ENCODE peak calls at places on chromosomes 4 and X, in nine cellular contexts. One of them, this sample, is unnamed.
A peak's percentile ranks its signal among the peaks of the same experiment; 100 is the strongest.

GRCh38 chrX:20412871-20413486 is 146.3 kb upstream of the RPS6KA3 start:
- DNase-seq in PC-9: no peak
- DNase-seq in tibial artery: no peak
- DNase-seq in endothelial cell: no peak
- DNase-seq in GM10248: peak; percentile 21
- DNase-seq in upper lobe of right lung: no peak
- DNase-seq in HL-60: no peak
- DNase-seq in cardiac muscle cell: no peak
- DNase-seq in cardiac fibroblast: no peak
- DNase-seq in this sample: no peak

GRCh38 chr4:71833175-71833900 is 49.5 kb upstream of the GC start:
- DNase-seq in PC-9: no peak
- DNase-seq in tibial artery: no peak
- DNase-seq in endothelial cell: no peak
- DNase-seq in GM10248: no peak
- DNase-seq in upper lobe of right lung: peak; percentile 69
- DNase-seq in HL-60: no peak
- DNase-seq in cardiac muscle cell: no peak
- DNase-seq in cardiac fibroblast: no peak
- DNase-seq in this sample: no peak

GRCh38 chr4:10130190-10130888 is 13.7 kb upstream of the WDR1 start:
- DNase-seq in PC-9: no peak
- DNase-seq in tibial artery: no peak
- DNase-seq in endothelial cell: no peak
- DNase-seq in GM10248: no peak
- DNase-seq in upper lobe of right lung: no peak
- DNase-seq in HL-60: no peak
- DNase-seq in cardiac muscle cell: no peak
- DNase-seq in cardiac fibroblast: no peak
- DNase-seq in this sample: no peak

GRCh38 chr4:137124278-137124932 is 407.9 kb downstream of the PCDH18 start:
- DNase-seq in PC-9: peak; percentile 36
- DNase-seq in tibial artery: no peak
- DNase-seq in endothelial cell: no peak
- DNase-seq in GM10248: peak; percentile 8
- DNase-seq in upper lobe of right lung: no peak
- DNase-seq in HL-60: no peak
- DNase-seq in cardiac muscle cell: peak; percentile 82
- DNase-seq in cardiac fibroblast: peak; percentile 82
- DNase-seq in this sample: no peak

GRCh38 chr4:111806331-111806730 is 338.9 kb upstream of the FAM241A start:
- DNase-seq in PC-9: no peak
- DNase-seq in tibial artery: no peak
- DNase-seq in endothelial cell: peak; percentile 58
- DNase-seq in GM10248: no peak
- DNase-seq in upper lobe of right lung: no peak
- DNase-seq in HL-60: no peak
- DNase-seq in cardiac muscle cell: no peak
- DNase-seq in cardiac fibroblast: no peak
- DNase-seq in this sample: peak; percentile 12

GRCh38 chr4:119116925-119117900 is 18.4 kb upstream of the MYOZ2 start:
- DNase-seq in PC-9: no peak
- DNase-seq in tibial artery: no peak
- DNase-seq in endothelial cell: no peak
- DNase-seq in GM10248: no peak
- DNase-seq in upper lobe of right lung: no peak
- DNase-seq in HL-60: no peak
- DNase-seq in cardiac muscle cell: no peak
- DNase-seq in cardiac fibroblast: no peak
- DNase-seq in this sample: no peak

GRCh38 chr4:139767168-139767567 is 101.5 kb downstream of the MGST2 start:
- DNase-seq in PC-9: peak; percentile 43
- DNase-seq in tibial artery: no peak
- DNase-seq in endothelial cell: no peak
- DNase-seq in GM10248: no peak
- DNase-seq in upper lobe of right lung: no peak
- DNase-seq in HL-60: no peak
- DNase-seq in cardiac muscle cell: peak; percentile 21
- DNase-seq in cardiac fibroblast: no peak
- DNase-seq in this sample: no peak

GRCh38 chr4:99859618-99860017 is 34.6 kb downstream of the LAMTOR3 start:
- DNase-seq in PC-9: no peak
- DNase-seq in tibial artery: no peak
- DNase-seq in endothelial cell: no peak
- DNase-seq in GM10248: no peak
- DNase-seq in upper lobe of right lung: no peak
- DNase-seq in HL-60: no peak
- DNase-seq in cardiac muscle cell: no peak
- DNase-seq in cardiac fibroblast: no peak
- DNase-seq in this sample: no peak

GRCh38 chrX:154429708-154430107 is 1.2 kb downstream of the ATP6AP1 start:
- DNase-seq in PC-9: no peak
- DNase-seq in tibial artery: no peak
- DNase-seq in endothelial cell: no peak
- DNase-seq in GM10248: no peak
- DNase-seq in upper lobe of right lung: no peak
- DNase-seq in HL-60: no peak
- DNase-seq in cardiac muscle cell: no peak
- DNase-seq in cardiac fibroblast: no peak
- DNase-seq in this sample: no peak

GRCh38 chrX:46642145-46642544 is 68.6 kb downstream of the CHST7 start:
- DNase-seq in PC-9: no peak
- DNase-seq in tibial artery: no peak
- DNase-seq in endothelial cell: no peak
- DNase-seq in GM10248: no peak
- DNase-seq in upper lobe of right lung: no peak
- DNase-seq in HL-60: no peak
- DNase-seq in cardiac muscle cell: peak; percentile 62
- DNase-seq in cardiac fibroblast: peak; percentile 61
- DNase-seq in this sample: no peak

GRCh38 chr4:3328814-3329663 is 36.2 kb downstream of the RGS12 start:
- DNase-seq in PC-9: no peak
- DNase-seq in tibial artery: no peak
- DNase-seq in endothelial cell: no peak
- DNase-seq in GM10248: no peak
- DNase-seq in upper lobe of right lung: peak; percentile 35
- DNase-seq in HL-60: no peak
- DNase-seq in cardiac muscle cell: no peak
- DNase-seq in cardiac fibroblast: no peak
- DNase-seq in this sample: no peak

GRCh38 chrX:135596495-135596894 is 76.0 kb downstream of the INTS6L start:
- DNase-seq in PC-9: no peak
- DNase-seq in tibial artery: no peak
- DNase-seq in endothelial cell: peak; percentile 64
- DNase-seq in GM10248: peak; percentile 39
- DNase-seq in upper lobe of right lung: peak; percentile 63
- DNase-seq in HL-60: peak; percentile 11
- DNase-seq in cardiac muscle cell: peak; percentile 45
- DNase-seq in cardiac fibroblast: peak; percentile 29
- DNase-seq in this sample: peak; percentile 59

GRCh38 chr4:53221832-53222480 is 143.9 kb downstream of the SCFD2 start:
- DNase-seq in PC-9: no peak
- DNase-seq in tibial artery: no peak
- DNase-seq in endothelial cell: no peak
- DNase-seq in GM10248: no peak
- DNase-seq in upper lobe of right lung: no peak
- DNase-seq in HL-60: no peak
- DNase-seq in cardiac muscle cell: no peak
- DNase-seq in cardiac fibroblast: no peak
- DNase-seq in this sample: no peak

GRCh38 chrX:319579-320125 is 1.1 kb upstream of the GTPBP6 start:
- DNase-seq in PC-9: no peak
- DNase-seq in tibial artery: peak; percentile 26
- DNase-seq in endothelial cell: peak; percentile 18
- DNase-seq in GM10248: no peak
- DNase-seq in upper lobe of right lung: peak; percentile 75
- DNase-seq in HL-60: no peak
- DNase-seq in cardiac muscle cell: no peak
- DNase-seq in cardiac fibroblast: no peak
- DNase-seq in this sample: no peak

GRCh38 chrX:320126-320783 is 1.7 kb upstream of the GTPBP6 start:
- DNase-seq in PC-9: no peak
- DNase-seq in tibial artery: peak; percentile 26
- DNase-seq in endothelial cell: peak; percentile 20
- DNase-seq in GM10248: no peak
- DNase-seq in upper lobe of right lung: peak; percentile 65
- DNase-seq in HL-60: no peak
- DNase-seq in cardiac muscle cell: peak; percentile 40
- DNase-seq in cardiac fibroblast: peak; percentile 34
- DNase-seq in this sample: no peak

GRCh38 chrX:318739-319578 is at the start of gene GTPBP6:
- DNase-seq in PC-9: peak; percentile 92
- DNase-seq in tibial artery: peak; percentile 99
- DNase-seq in endothelial cell: peak; percentile 97
- DNase-seq in GM10248: peak; percentile 95
- DNase-seq in upper lobe of right lung: peak; percentile 99
- DNase-seq in HL-60: peak; percentile 91
- DNase-seq in cardiac muscle cell: peak; percentile 100
- DNase-seq in cardiac fibroblast: peak; percentile 100
- DNase-seq in this sample: peak; percentile 98

GRCh38 chrX:327660-328126 is 9.1 kb upstream of the GTPBP6 start:
- DNase-seq in PC-9: no peak
- DNase-seq in tibial artery: no peak
- DNase-seq in endothelial cell: no peak
- DNase-seq in GM10248: no peak
- DNase-seq in upper lobe of right lung: peak; percentile 57
- DNase-seq in HL-60: no peak
- DNase-seq in cardiac muscle cell: no peak
- DNase-seq in cardiac fibroblast: no peak
- DNase-seq in this sample: no peak

GRCh38 chrX:323721-324628 is 5.4 kb upstream of the GTPBP6 start:
- DNase-seq in PC-9: peak; percentile 43
- DNase-seq in tibial artery: peak; percentile 12
- DNase-seq in endothelial cell: no peak
- DNase-seq in GM10248: no peak
- DNase-seq in upper lobe of right lung: peak; percentile 67
- DNase-seq in HL-60: peak; percentile 42
- DNase-seq in cardiac muscle cell: peak; percentile 72
- DNase-seq in cardiac fibroblast: peak; percentile 68
- DNase-seq in this sample: peak; percentile 53
- TF ChIP-seq CTCF in PC-9: no peak
- TF ChIP-seq CTCF in tibial artery: no peak
- TF ChIP-seq CTCF in endothelial cell: no peak
- TF ChIP-seq CTCF in GM10248: no peak
- TF ChIP-seq CTCF in upper lobe of right lung: no peak
- TF ChIP-seq CTCF in HL-60: no peak
- TF ChIP-seq CTCF in cardiac muscle cell: no peak
- TF ChIP-seq CTCF in cardiac fibroblast: no peak
- TF ChIP-seq CTCF in this sample: no peak

GRCh38 chr4:80335554-80336358 is at the start of gene CFAP299:
- DNase-seq in PC-9: peak; percentile 64
- DNase-seq in tibial artery: peak; percentile 65
- DNase-seq in endothelial cell: peak; percentile 86
- DNase-seq in GM10248: peak; percentile 73
- DNase-seq in upper lobe of right lung: peak; percentile 93
- DNase-seq in HL-60: peak; percentile 8
- DNase-seq in cardiac muscle cell: peak; percentile 91
- DNase-seq in cardiac fibroblast: peak; percentile 88
- DNase-seq in this sample: peak; percentile 89
- TF ChIP-seq CTCF in PC-9: peak; percentile 58
- TF ChIP-seq CTCF in tibial artery: peak; percentile 26
- TF ChIP-seq CTCF in endothelial cell: peak; percentile 60
- TF ChIP-seq CTCF in GM10248: peak; percentile 27
- TF ChIP-seq CTCF in upper lobe of right lung: peak; percentile 42
- TF ChIP-seq CTCF in HL-60: no peak
- TF ChIP-seq CTCF in cardiac muscle cell: peak; percentile 49
- TF ChIP-seq CTCF in cardiac fibroblast: peak; percentile 49
- TF ChIP-seq CTCF in this sample: peak; percentile 60

DNA sequence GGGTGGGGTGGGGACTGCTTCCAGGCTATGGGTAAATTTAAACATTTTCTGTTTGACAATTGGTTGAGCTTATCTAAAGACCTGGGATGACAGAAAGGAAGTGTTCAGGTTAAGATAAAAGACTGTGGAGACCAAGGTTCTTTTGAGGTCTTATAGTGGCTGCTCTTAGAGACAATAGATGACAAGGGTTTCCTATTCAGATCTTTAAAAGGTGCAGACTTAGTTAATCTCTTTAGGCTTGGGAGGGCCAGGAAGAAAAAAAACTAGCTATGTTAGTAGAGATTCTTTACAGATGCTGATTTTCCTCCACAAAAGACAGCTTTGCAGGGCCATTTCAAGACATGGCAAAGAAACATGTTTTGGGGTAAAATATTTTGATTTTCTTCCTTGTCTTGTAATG is 972.5 kb downstream of the CCSER1 start:
- DNase-seq in PC-9: no peak
- DNase-seq in tibial artery: no peak
- DNase-seq in endothelial cell: no peak
- DNase-seq in GM10248: no peak
- DNase-seq in upper lobe of right lung: no peak
- DNase-seq in HL-60: no peak
- DNase-seq in cardiac muscle cell: no peak
- DNase-seq in cardiac fibroblast: no peak
- DNase-seq in this sample: no peak
- TF ChIP-seq CTCF in PC-9: no peak
- TF ChIP-seq CTCF in tibial artery: no peak
- TF ChIP-seq CTCF in endothelial cell: no peak
- TF ChIP-seq CTCF in GM10248: no peak
- TF ChIP-seq CTCF in upper lobe of right lung: no peak
- TF ChIP-seq CTCF in HL-60: no peak
- TF ChIP-seq CTCF in cardiac muscle cell: no peak
- TF ChIP-seq CTCF in cardiac fibroblast: no peak
- TF ChIP-seq CTCF in this sample: no peak

DNA sequence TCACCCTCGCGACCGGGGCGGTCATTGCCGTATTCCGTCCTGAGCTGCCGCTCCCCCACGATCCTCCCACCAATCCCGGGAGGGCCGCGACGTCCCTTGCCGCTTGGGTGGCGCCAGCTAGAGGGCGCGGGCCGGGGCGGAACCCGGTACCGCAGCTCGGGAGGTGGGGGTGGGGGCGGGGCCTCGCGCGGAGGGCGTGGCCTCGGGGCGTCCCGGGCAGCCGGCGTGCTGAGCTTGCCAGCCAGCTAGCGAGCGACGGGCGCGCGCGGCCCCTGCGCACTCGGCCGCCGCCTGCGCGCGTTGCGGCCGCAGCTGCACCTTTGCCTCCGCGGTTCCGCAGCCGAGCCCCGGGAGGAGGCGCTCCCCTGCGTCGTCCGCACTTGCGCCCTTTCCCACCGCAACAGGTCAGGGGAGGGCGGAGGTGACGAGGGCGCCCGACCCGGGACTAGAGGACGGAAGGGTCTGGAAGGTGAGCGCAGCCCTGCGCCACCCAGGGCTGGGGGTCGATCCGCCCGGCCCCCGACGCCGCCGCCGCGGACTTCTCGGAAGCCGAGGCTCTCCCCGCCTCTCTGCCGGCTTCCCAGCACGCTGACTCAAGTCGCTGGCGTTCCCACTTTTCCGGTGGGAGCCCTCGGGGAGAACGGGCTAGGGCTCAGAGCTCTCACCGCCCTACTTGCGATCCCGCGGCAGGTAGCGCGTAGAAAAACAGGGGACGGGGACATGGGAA is at the start of gene AFF1:
- DNase-seq in PC-9: peak; percentile 77
- DNase-seq in tibial artery: peak; percentile 89
- DNase-seq in endothelial cell: peak; percentile 94
- DNase-seq in GM10248: peak; percentile 91
- DNase-seq in upper lobe of right lung: peak; percentile 98
- DNase-seq in HL-60: peak; percentile 94
- DNase-seq in cardiac muscle cell: peak; percentile 95
- DNase-seq in cardiac fibroblast: peak; percentile 96
- DNase-seq in this sample: peak; percentile 93
- TF ChIP-seq CTCF in PC-9: peak; percentile 23
- TF ChIP-seq CTCF in tibial artery: peak; percentile 45
- TF ChIP-seq CTCF in endothelial cell: peak; percentile 24
- TF ChIP-seq CTCF in GM10248: peak; percentile 55
- TF ChIP-seq CTCF in upper lobe of right lung: peak; percentile 42
- TF ChIP-seq CTCF in HL-60: no peak
- TF ChIP-seq CTCF in cardiac muscle cell: peak; percentile 27
- TF ChIP-seq CTCF in cardiac fibroblast: peak; percentile 32
- TF ChIP-seq CTCF in this sample: no peak